ENCODE peak calls at places on chromosomes 13 and 19, in seven cellular contexts. H is GM03348, P is psoas muscle, U is H54, O is right lobe of liver, A is non-pigmented ciliary epithelial cell, X is body of pancreas. F is an unnamed sample.

GRCh38 chr19:12555456-12555930 is 4.2 kb upstream of the ZNF564 start:
- DNase-seq in H (no peak), P (no peak), U (no peak), O (peak), A (no peak), X (no peak), F (no peak)

GRCh38 chr19:31470952-31471351 is 121.7 kb upstream of the TSHZ3 start:
- DNase-seq in H (no peak), P (no peak), U (no peak), O (no peak), A (no peak), X (no peak), F (no peak)

GRCh38 chr19:29617336-29618266 is 11.5 kb downstream of the POP4 start:
- DNase-seq in H (no peak), P (no peak), U (no peak), O (no peak), A (no peak), X (no peak), F (no peak)

GRCh38 chr13:75621147-75621546 is 15.0 kb upstream of the LMO7 start:
- DNase-seq in H (peak), P (no peak), U (no peak), O (no peak), A (peak), X (no peak), F (no peak)

GRCh38 chr13:40192516-40193257 is 473.8 kb downstream of the FOXO1 start:
- DNase-seq in H (peak), P (no peak), U (no peak), O (no peak), A (no peak), X (no peak), F (no peak)

GRCh38 chr13:30698023-30698422 is 37.3 kb upstream of the ALOX5AP start:
- DNase-seq in H (peak), P (no peak), U (no peak), O (no peak), A (no peak), X (no peak), F (no peak)

GRCh38 chr19:46515879-46516350 is 20.2 kb upstream of the PNMA8B start:
- DNase-seq in H (peak), P (no peak), U (peak), O (no peak), A (no peak), X (no peak), F (no peak)

GRCh38 chr19:36041831-36042230 is 9.2 kb upstream of the CLIP3 start:
- DNase-seq in H (peak), P (no peak), U (no peak), O (no peak), A (peak), X (peak), F (no peak)